ENCODE peak calls at places on chromosomes 13 and 19, in ten cellular contexts. A is PC-3; V is adipocyte; Q is psoas muscle; O is body of pancreas; Z is fibroblast of lung; Y is upper lobe of right lung; L is left ventricle myocardium inferior; I is K562; W is naive thymus-derived CD4-positive, alpha-beta T cell. F is an unnamed sample. For H3K36me3 and H3K4me1, the result is how much of the 10 kb centered on the place peaks cover.

GRCh38 chr13:22944378-22944777 is 236.4 kb upstream of the SGCG start:
- DNase-seq in I (no peak), Y (no peak), A (peak), Z (no peak), L (no peak), Q (no peak), V (no peak), O (no peak), W (no peak), F (no peak)

GRCh38 chr19:28999733-29000433 is 213.1 kb downstream of the UQCRFS1 start:
- DNase-seq in O (no peak), Y (peak), L (peak), A (no peak), Z (no peak), V (no peak), I (no peak), W (no peak), Q (no peak), F (peak)

GRCh38 chr13:32174366-32174765 is 140.8 kb downstream of the ZAR1L start:
- DNase-seq in Q (no peak), L (no peak), V (no peak), Z (no peak), Y (no peak), I (no peak), W (no peak), O (no peak), A (no peak), F (no peak)

GRCh38 chr13:90485441-90485840 is 862.0 kb upstream of the MIR17HG start:
- DNase-seq in Q (no peak), Y (no peak), Z (peak), W (no peak), L (no peak), I (no peak), O (no peak), V (peak), A (peak), F (no peak)

GRCh38 chr13:42066542-42066941 is 18.1 kb downstream of the DGKH start:
- DNase-seq in V (peak), Z (peak), W (no peak), Y (no peak), Q (no peak), O (no peak), I (no peak), L (no peak), A (no peak), F (no peak)

GRCh38 chr13:95862401-95862800 is 185.5 kb downstream of the DNAJC3 start:
- DNase-seq in V (no peak), O (no peak), W (no peak), I (no peak), Q (no peak), Y (no peak), L (no peak), A (no peak), Z (no peak), F (no peak)

GRCh38 chr13:112733661-112734379 is 44.0 kb downstream of the ATP11A start:
- DNase-seq in A (no peak), W (no peak), V (peak), Z (peak), L (no peak), I (peak), O (no peak), Q (no peak), Y (peak), F (no peak)

GRCh38 chr13:22024381-22024994 is 353.6 kb downstream of the FGF9 start:
- DNase-seq in Y (no peak), I (no peak), O (no peak), V (no peak), W (no peak), A (no peak), Z (no peak), L (no peak), Q (no peak), F (no peak)

GRCh38 chr13:45224181-45224580 is 23.3 kb upstream of the KCTD4 start:
- DNase-seq in I (no peak), V (no peak), L (no peak), Z (peak), Q (no peak), O (no peak), Y (no peak), W (no peak), A (no peak), F (no peak)

GRCh38 chr13:39875583-39875982 is 220.1 kb downstream of the COG6 start:
- DNase-seq in Q (no peak), A (peak), W (no peak), I (no peak), Z (no peak), L (no peak), Y (no peak), V (peak), O (no peak), F (no peak)

GRCh38 chr19:27746691-27747380 is 1466.1 kb downstream of the UQCRFS1 start:
- DNase-seq in O (no peak), L (peak), Z (peak), Y (peak), V (peak), I (peak), A (peak), W (no peak), Q (peak), F (no peak)

GRCh38 chr13:40776681-40777165 is 5.7 kb upstream of the MRPS31 start:
- DNase-seq in Y (no peak), O (no peak), I (no peak), V (peak), Q (no peak), Z (peak), L (no peak), W (peak), A (peak), F (no peak)

GRCh38 chr13:59261928-59262488 is 901.7 kb downstream of the DIAPH3 start:
- DNase-seq in Y (no peak), O (no peak), L (no peak), A (no peak), Q (no peak), V (no peak), W (no peak), Z (no peak), I (peak), F (no peak)

GRCh38 chr13:93450226-93450625 is 223.6 kb downstream of the GPC6 start:
- DNase-seq in Y (no peak), A (no peak), W (no peak), L (no peak), O (no peak), Z (peak), I (no peak), Q (no peak), V (peak), F (no peak)

GRCh38 chr13:74443623-74444022 is 309.4 kb upstream of the KLF12 start:
- DNase-seq in Q (no peak), A (peak), Z (peak), I (no peak), L (no peak), V (peak), O (no peak), Y (no peak), W (no peak), F (no peak)

GRCh38 chr19:29285878-29286277 is 72.9 kb upstream of the UQCRFS1 start:
- DNase-seq in O (no peak), L (no peak), W (no peak), Z (no peak), I (peak), Q (no peak), A (no peak), V (no peak), Y (peak), F (no peak)

DNA sequence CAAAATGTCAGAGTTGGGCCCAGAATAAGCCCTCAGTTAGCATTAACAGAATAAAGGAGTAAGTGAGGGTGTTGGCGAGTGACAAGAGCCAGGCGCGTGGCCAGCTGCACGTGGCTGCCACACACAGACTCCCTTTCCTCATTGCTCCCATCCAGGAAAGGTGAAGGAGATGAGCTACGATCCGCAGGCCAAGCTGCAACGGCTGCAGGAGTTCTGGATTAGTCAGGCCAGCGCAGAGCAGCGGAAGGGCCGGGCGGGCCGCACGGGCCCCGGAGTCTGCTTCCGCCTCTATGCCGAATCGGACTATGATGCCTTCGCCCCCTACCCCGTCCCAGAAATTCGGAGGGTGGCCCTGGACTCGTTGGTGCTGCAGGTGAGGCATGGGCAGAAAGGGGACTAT is 13.2 kb downstream of the DHX34 start:
- DNase-seq in V (no peak), Q (no peak), O (no peak), Y (no peak), W (no peak), L (no peak), A (no peak), I (no peak), Z (no peak), F (no peak)
- H3K36me3 ChIP-seq in V (half or more), Q (under half), O (under half), Y (half or more), W (under half), L (half or more), A (under half), I (half or more), Z (under half), F (half or more)

DNA sequence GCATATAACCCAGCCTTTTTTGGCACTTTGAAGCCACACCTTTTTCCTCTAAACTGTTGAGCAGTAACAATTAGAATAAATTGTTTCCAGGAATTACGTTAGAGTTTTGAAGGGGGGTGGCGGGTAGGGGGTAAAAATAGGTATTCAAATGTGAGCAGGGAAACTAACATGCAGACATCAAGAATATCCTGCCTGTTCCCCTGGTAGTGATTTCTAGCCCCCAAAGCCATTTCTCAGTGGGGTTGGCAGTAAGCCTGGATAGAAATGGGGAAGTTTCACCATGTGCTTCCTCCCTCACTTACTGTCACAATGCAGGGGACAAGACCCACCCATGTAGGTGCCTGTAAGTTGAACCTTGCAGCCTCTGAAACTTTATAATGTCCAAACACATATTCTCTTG is 3.8 kb downstream of the DOCK9 start:
- DNase-seq in Y (no peak), L (no peak), O (no peak), Q (no peak), I (peak), V (no peak), W (no peak), A (no peak), Z (no peak), F (no peak)
- H3K4me1 ChIP-seq in Y (under half), L (half or more), O (under half), Q (under half), I (under half), V (under half), W (half or more), A (under half), Z (under half), F (half or more)

GRCh38 chr19:34481861-34482379 is 362 bp downstream of the WTIP start:
- DNase-seq in Z (no peak), O (no peak), Q (peak), L (peak), Y (peak), A (peak), I (no peak), W (no peak), V (peak), F (no peak)
- H3K4me3 ChIP-seq in Z (no peak), O (peak), Q (peak), L (peak), Y (peak), A (peak), I (no peak), W (no peak), V (peak), F (peak)

GRCh38 chr19:31705656-31706055 is 356.4 kb upstream of the TSHZ3 start:
- DNase-seq in V (no peak), W (no peak), O (no peak), L (no peak), I (no peak), A (no peak), Y (no peak), Q (no peak), Z (no peak), F (no peak)

GRCh38 chr19:31701146-31701545 is 351.9 kb upstream of the TSHZ3 start:
- DNase-seq in O (no peak), I (no peak), W (no peak), Q (no peak), V (no peak), A (no peak), L (no peak), Y (no peak), Z (no peak), F (no peak)

GRCh38 chr19:31707206-31707605 is 358.0 kb upstream of the TSHZ3 start:
- DNase-seq in I (no peak), Y (no peak), O (no peak), V (no peak), A (no peak), W (no peak), Q (no peak), Z (no peak), L (no peak), F (no peak)

DNA sequence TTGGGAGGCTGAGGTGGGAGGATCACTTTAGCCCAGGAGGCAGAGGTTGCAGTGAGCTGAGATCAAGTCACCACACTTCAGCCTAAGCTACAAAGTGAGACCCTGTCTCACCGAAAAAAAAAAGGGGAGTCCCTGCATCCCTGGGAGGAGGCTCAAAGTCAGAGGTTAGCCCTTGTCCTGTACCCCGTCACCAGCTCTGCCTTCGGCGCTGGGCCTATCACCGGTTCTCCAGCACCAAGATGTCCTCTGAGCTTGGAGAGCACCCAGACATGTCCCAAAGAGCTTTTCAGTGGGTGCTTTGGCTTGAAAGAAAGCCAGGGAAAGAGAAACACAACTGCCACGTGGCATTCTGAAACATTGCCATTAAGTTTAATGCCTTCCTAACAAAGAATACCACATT is 356.9 kb upstream of the TSHZ3 start:
- DNase-seq in O (no peak), Q (no peak), W (no peak), Y (no peak), I (no peak), A (no peak), Z (no peak), V (no peak), L (no peak), F (no peak)
- H3K36me3 ChIP-seq in O (under half), Q (under half), W (under half), Y (under half), I (under half), A (under half), Z (under half), V (under half), L (under half), F (under half)

F was measured in tibial artery.